ENCODE peak calls at places on chromosomes 6 and 20, in nine cellular contexts. G, W, Y, A, B, N, F, R and V are unnamed samples.

GRCh38 chr6:36320475-36320874 is 16.2 kb downstream of the BNIP5 start:
- DNase-seq in G (peak), W (no peak), Y (no peak), A (no peak), B (no peak), N (no peak), F (no peak), R (peak), V (no peak)

GRCh38 chr6:36701401-36701991 is 3.9 kb downstream of the RAB44 start:
- DNase-seq in G (no peak), W (no peak), Y (peak), A (no peak), B (no peak), N (no peak), F (no peak), R (peak), V (no peak)

GRCh38 chr6:8481727-8482126 is 46.4 kb upstream of the SLC35B3 start:
- DNase-seq in G (peak), W (no peak), Y (peak), A (no peak), B (no peak), N (no peak), F (no peak), R (no peak), V (no peak)

GRCh38 chr20:25439328-25439727 is 31.9 kb downstream of the GINS1 start:
- DNase-seq in G (no peak), W (no peak), Y (peak), A (no peak), B (no peak), N (no peak), F (no peak), R (no peak), V (no peak)

GRCh38 chr20:48763183-48764030 is 64.4 kb downstream of the PREX1 start:
- DNase-seq in G (no peak), W (no peak), Y (no peak), A (no peak), B (no peak), N (no peak), F (no peak), R (no peak), V (peak)

GRCh38 chr6:88166493-88166900 is 350 bp upstream of the CNR1 start:
- DNase-seq in G (no peak), W (no peak), Y (no peak), A (peak), B (no peak), N (peak), F (no peak), R (no peak), V (no peak)

GRCh38 chr20:17471606-17472187 is 59.5 kb downstream of the BFSP1 start:
- DNase-seq in G (no peak), W (no peak), Y (no peak), A (no peak), B (no peak), N (no peak), F (no peak), R (no peak), V (no peak)

GRCh38 chr20:2508631-2509467 is at the start of gene ZNF343:
- DNase-seq in G (peak), W (peak), Y (peak), A (peak), B (peak), N (peak), F (peak), R (peak), V (peak)

GRCh38 chr20:50717974-50718761 is 13.2 kb upstream of the PARD6B start:
- DNase-seq in G (peak), W (no peak), Y (no peak), A (no peak), B (no peak), N (no peak), F (no peak), R (no peak), V (no peak)

GRCh38 chr6:4225207-4225872 is 90.0 kb upstream of the ECI2 start:
- DNase-seq in G (no peak), W (no peak), Y (peak), A (peak), B (no peak), N (no peak), F (no peak), R (peak), V (no peak)

GRCh38 chr6:70673054-70673453 is 5.4 kb downstream of the SMAP1 start:
- DNase-seq in G (no peak), W (no peak), Y (no peak), A (no peak), B (no peak), N (no peak), F (no peak), R (peak), V (no peak)

GRCh38 chr6:53984163-53984562 is 127.1 kb upstream of the MLIP start:
- DNase-seq in G (peak), W (no peak), Y (peak), A (no peak), B (peak), N (no peak), F (no peak), R (peak), V (peak)

GRCh38 chr6:15247750-15248450 is 2.0 kb downstream of the JARID2 start:
- DNase-seq in G (peak), W (peak), Y (peak), A (peak), B (no peak), N (peak), F (no peak), R (peak), V (peak)

GRCh38 chr6:2971420-2972218 is at the start of gene SERPINB6:
- DNase-seq in G (peak), W (peak), Y (no peak), A (peak), B (no peak), N (peak), F (no peak), R (peak), V (peak)

GRCh38 chr20:23059831-23060230 is 10.4 kb upstream of the THBD start:
- DNase-seq in G (no peak), W (no peak), Y (peak), A (no peak), B (no peak), N (no peak), F (no peak), R (no peak), V (peak)

GRCh38 chr6:117188627-117189201 is 76.6 kb upstream of the VGLL2 start:
- DNase-seq in G (no peak), W (no peak), Y (peak), A (no peak), B (peak), N (peak), F (no peak), R (no peak), V (no peak)

GRCh38 chr6:22958677-22959076 is 389.3 kb downstream of the HDGFL1 start:
- DNase-seq in G (no peak), W (no peak), Y (no peak), A (no peak), B (no peak), N (no peak), F (no peak), R (no peak), V (no peak)

GRCh38 chr6:134177753-134178229 is 125.4 kb upstream of the SLC2A12 start:
- DNase-seq in G (no peak), W (no peak), Y (peak), A (no peak), B (no peak), N (no peak), F (no peak), R (peak), V (no peak)

GRCh38 chr6:98927534-98927933 is 20.2 kb downstream of the FBXL4 start:
- DNase-seq in G (no peak), W (no peak), Y (no peak), A (no peak), B (no peak), N (peak), F (no peak), R (peak), V (peak)

GRCh38 chr6:143060806-143061596 is at the start of gene AIG1:
- DNase-seq in G (no peak), W (no peak), Y (no peak), A (peak), B (peak), N (peak), F (no peak), R (no peak), V (peak)

GRCh38 chr6:125163811-125164210 is 10.2 kb downstream of the TPD52L1 start:
- DNase-seq in G (no peak), W (no peak), Y (no peak), A (no peak), B (no peak), N (no peak), F (no peak), R (no peak), V (no peak)

GRCh38 chr20:22160254-22160653 is 424.1 kb downstream of the FOXA2 start:
- DNase-seq in G (no peak), W (no peak), Y (no peak), A (no peak), B (no peak), N (peak), F (no peak), R (no peak), V (no peak)

GRCh38 chr20:62744761-62745160 is 36.1 kb downstream of the NTSR1 start:
- DNase-seq in G (no peak), W (no peak), Y (no peak), A (no peak), B (no peak), N (no peak), F (no peak), R (no peak), V (no peak)

GRCh38 chr6:111242452-111242851 is 155.1 kb downstream of the SLC16A10 start:
- DNase-seq in G (peak), W (no peak), Y (no peak), A (no peak), B (no peak), N (no peak), F (no peak), R (no peak), V (no peak)

GRCh38 chr6:42511803-42512422 is 51.9 kb upstream of the UBR2 start:
- DNase-seq in G (no peak), W (no peak), Y (no peak), A (no peak), B (no peak), N (no peak), F (no peak), R (no peak), V (no peak)

GRCh38 chr6:127069659-127070279 is 48.7 kb upstream of the RSPO3 start:
- DNase-seq in G (peak), W (no peak), Y (peak), A (no peak), B (peak), N (peak), F (no peak), R (peak), V (peak)

GRCh38 chr6:35874721-35875120 is 46.2 kb downstream of the SRPK1 start:
- DNase-seq in G (no peak), W (no peak), Y (no peak), A (no peak), B (no peak), N (no peak), F (no peak), R (no peak), V (no peak)

GRCh38 chr6:144989319-144990099 is 704.4 kb downstream of the UTRN start:
- DNase-seq in G (no peak), W (no peak), Y (no peak), A (no peak), B (no peak), N (no peak), F (no peak), R (no peak), V (peak)

GRCh38 chr20:4234128-4234527 is 218.8 kb upstream of the RNF24 start:
- DNase-seq in G (peak), W (no peak), Y (no peak), A (no peak), B (no peak), N (no peak), F (no peak), R (no peak), V (peak)

GRCh38 chr20:48041078-48041780 is 255.9 kb upstream of the SULF2 start:
- DNase-seq in G (no peak), W (no peak), Y (no peak), A (no peak), B (no peak), N (peak), F (no peak), R (no peak), V (no peak)

GRCh38 chr6:16761469-16762264 is 407 bp upstream of the ATXN1 start:
- DNase-seq in G (peak), W (peak), Y (peak), A (peak), B (peak), N (peak), F (peak), R (peak), V (peak)

GRCh38 chr6:131061771-131062160 is 1.3 kb downstream of the EPB41L2 start:
- DNase-seq in G (no peak), W (no peak), Y (peak), A (no peak), B (no peak), N (no peak), F (no peak), R (no peak), V (no peak)

GRCh38 chr6:67112120-67112519 is 1405.1 kb upstream of the EYS start:
- DNase-seq in G (no peak), W (no peak), Y (no peak), A (no peak), B (no peak), N (no peak), F (no peak), R (no peak), V (no peak)

GRCh38 chr6:95309545-95309944 is 267.8 kb upstream of the MANEA start:
- DNase-seq in G (no peak), W (no peak), Y (no peak), A (no peak), B (no peak), N (no peak), F (no peak), R (no peak), V (no peak)

GRCh38 chr20:22682381-22682780 is 98.0 kb upstream of the FOXA2 start:
- DNase-seq in G (no peak), W (no peak), Y (no peak), A (no peak), B (no peak), N (no peak), F (no peak), R (no peak), V (no peak)

GRCh38 chr6:136658711-136659110 is 108.5 kb upstream of the MAP7 start:
- DNase-seq in G (no peak), W (peak), Y (no peak), A (no peak), B (no peak), N (no peak), F (no peak), R (no peak), V (peak)

GRCh38 chr6:136655251-136656014 is 105.2 kb upstream of the MAP7 start:
- DNase-seq in G (no peak), W (no peak), Y (no peak), A (no peak), B (no peak), N (no peak), F (no peak), R (no peak), V (no peak)

GRCh38 chr6:136656121-136656520 is 105.9 kb upstream of the MAP7 start:
- DNase-seq in G (no peak), W (no peak), Y (no peak), A (no peak), B (no peak), N (no peak), F (no peak), R (no peak), V (no peak)

GRCh38 chr6:136659991-136660499 is 109.8 kb upstream of the MAP7 start:
- DNase-seq in G (no peak), W (no peak), Y (no peak), A (no peak), B (no peak), N (no peak), F (no peak), R (no peak), V (no peak)

DNA sequence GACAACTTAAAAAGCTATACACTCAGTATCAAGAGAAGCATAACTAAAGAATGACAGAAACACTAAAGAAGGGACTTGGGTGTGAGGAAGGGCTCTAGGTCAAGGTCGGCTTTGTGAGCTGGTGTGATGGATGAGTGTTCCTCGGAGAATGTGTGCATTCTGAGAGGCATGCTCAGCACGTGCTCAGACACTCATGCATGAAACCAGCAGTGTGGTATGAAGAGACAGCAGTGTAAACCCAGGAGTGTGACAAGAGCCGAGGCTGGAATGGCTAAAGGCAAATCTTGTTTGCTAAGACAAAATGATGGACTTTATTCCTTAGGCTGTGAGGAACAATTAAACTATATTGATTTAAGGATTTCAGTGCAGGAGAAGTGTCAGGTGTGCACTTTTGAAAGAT is 107.4 kb upstream of the MAP7 start:
- DNase-seq in G (no peak), W (no peak), Y (no peak), A (no peak), B (no peak), N (no peak), F (no peak), R (no peak), V (no peak)
- TF ChIP-seq MAX in G (no peak), W (no peak), Y (no peak), A (no peak), B (no peak), N (no peak), F (no peak), R (no peak), V (no peak)

DNA sequence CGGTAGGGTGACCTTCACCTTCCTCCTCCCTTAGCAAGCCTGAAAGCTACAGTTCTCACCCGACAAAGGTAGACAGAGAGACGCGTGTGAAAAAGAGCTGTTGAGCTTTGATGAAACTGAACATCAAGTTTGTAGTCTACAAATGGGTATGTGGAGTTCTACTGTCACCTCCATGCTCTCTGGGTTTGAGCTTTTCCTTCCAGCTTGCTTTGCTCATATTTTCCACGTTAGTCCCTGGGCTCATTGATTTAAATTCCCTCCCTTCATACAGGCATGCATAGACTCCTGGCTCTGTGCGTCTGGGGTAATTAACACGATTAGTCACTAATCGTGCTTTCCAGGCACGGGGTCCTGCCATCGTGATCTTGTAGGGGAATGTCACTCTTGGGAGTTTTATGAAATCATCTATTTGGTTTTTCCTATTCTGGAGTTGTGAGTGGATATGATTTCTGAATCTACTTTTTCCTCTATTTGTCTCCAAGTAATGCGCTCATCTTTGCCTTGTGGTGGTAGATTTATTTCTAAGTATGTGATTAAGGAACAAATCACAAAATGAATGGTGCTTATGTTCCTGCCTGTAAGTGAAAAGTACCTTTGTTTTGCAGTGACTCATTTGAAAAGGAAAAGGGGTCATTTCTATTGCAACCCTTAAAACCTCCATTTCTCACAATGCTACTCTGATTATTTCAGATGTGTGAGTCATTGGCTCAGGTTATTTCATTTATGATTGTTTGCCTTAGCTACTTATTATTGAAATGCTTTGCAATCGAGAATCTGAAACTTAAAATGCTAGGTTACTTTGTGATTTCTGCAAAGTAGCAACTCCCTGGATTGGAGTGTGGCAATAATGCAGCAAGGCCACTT is 154.6 kb downstream of the ZDHHC14 start:
- DNase-seq in G (peak), W (no peak), Y (peak), A (no peak), B (peak), N (no peak), F (no peak), R (peak), V (peak)
- TF ChIP-seq MAX in G (no peak), W (no peak), Y (no peak), A (no peak), B (peak), N (no peak), F (no peak), R (no peak), V (no peak)

DNA sequence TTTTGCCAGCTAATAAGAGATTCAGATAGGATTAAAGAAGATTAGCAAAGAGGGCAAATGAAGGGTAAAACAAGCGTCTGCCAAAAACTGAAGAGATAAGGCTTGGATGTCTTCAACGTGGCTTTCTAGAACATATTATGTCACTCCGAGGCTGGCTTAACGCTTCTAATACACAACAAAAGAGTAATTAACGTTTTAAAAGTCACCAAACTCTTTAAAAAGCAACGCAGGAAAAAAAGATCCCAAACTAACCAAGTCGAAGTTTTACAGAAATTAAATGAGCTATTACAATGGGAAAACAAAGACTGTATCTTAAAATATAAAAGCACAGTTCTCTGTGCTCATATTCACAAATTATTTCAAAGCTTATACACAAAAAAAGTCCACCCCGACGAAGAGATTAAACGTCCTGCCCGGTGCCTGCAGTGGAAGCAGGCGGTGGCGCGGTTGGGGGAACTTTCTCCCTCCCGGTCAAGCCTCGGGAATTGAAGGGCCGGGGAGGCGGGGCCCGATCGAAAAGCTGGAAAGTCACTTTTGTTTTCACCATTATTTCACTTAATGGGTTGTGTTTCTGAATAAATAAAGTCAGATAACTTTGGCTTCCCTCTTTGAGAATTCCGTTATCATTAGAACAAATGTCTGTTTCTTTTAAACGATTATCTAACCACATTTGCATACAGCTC is 1.2 kb downstream of the MAK start:
- DNase-seq in G (no peak), W (peak), Y (peak), A (peak), B (no peak), N (peak), F (no peak), R (no peak), V (peak)
- TF ChIP-seq MAX in G (no peak), W (no peak), Y (no peak), A (no peak), B (no peak), N (no peak), F (peak), R (no peak), V (no peak)

DNA sequence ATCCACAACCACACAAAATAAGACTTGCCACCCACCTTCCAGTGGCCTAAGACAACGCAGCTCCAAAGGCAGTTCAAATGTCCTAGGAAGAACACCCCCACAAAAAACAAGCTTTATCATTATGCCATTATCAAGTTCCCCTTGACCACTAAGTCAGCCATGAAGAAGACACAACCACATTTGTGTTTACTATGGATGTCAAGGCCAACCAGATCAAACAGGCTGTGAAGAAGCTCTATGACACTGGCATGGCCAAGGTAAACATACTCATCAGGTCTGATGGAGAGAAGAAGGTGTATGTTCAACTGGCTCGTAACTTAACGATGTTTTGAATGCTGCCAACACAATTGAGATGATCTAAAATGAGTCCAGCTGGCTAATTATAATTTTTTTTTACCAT is 26.1 kb downstream of the SEC63 start:
- DNase-seq in G (no peak), W (no peak), Y (no peak), A (no peak), B (no peak), N (no peak), F (no peak), R (peak), V (no peak)
- TF ChIP-seq MAX in G (no peak), W (no peak), Y (no peak), A (no peak), B (no peak), N (no peak), F (no peak), R (no peak), V (no peak)